ENCODE peak calls at places on chromosomes 1 and 21, in nine cellular contexts. R, J, F, T, E, Q, N, Y and S are unnamed samples.

GRCh38 chr1:25628741-25629421 is 12.3 kb downstream of the MAN1C1 start:
- DNase-seq in R (no peak), J (no peak), F (no peak), T (no peak), E (no peak), Q (no peak), N (no peak), Y (no peak), S (no peak)

GRCh38 chr1:60848583-60849188 is 233.7 kb upstream of the NFIA start:
- DNase-seq in R (no peak), J (peak; percentile 6), F (peak; percentile 75), T (peak; percentile 12), E (no peak), Q (no peak), N (no peak), Y (peak; percentile 48), S (no peak)

GRCh38 chr1:39332828-39333227 is 128.3 kb downstream of the MACF1 start:
- DNase-seq in R (no peak), J (no peak), F (no peak), T (no peak), E (no peak), Q (no peak), N (no peak), Y (no peak), S (no peak)

GRCh38 chr1:159200759-159201158 is 3.9 kb upstream of the ACKR1 start:
- DNase-seq in R (no peak), J (no peak), F (no peak), T (no peak), E (no peak), Q (no peak), N (no peak), Y (no peak), S (no peak)

GRCh38 chr1:33459766-33460543 is 12.5 kb upstream of the ZSCAN20 start:
- DNase-seq in R (no peak), J (no peak), F (no peak), T (no peak), E (no peak), Q (no peak), N (no peak), Y (no peak), S (no peak)

GRCh38 chr1:94362466-94363058 is 55.6 kb upstream of the ABCD3 start:
- DNase-seq in R (no peak), J (no peak), F (peak; percentile 72), T (no peak), E (no peak), Q (no peak), N (no peak), Y (no peak), S (no peak)

GRCh38 chr1:200373811-200374231 is 36.0 kb downstream of the ZNF281 start:
- DNase-seq in R (no peak), J (no peak), F (no peak), T (no peak), E (peak; percentile 37), Q (no peak), N (no peak), Y (peak; percentile 66), S (no peak)

GRCh38 chr21:44639331-44639655 is 2.1 kb downstream of the KRTAP10-10 start:
- DNase-seq in R (no peak), J (no peak), F (no peak), T (no peak), E (no peak), Q (no peak), N (no peak), Y (no peak), S (no peak)

GRCh38 chr1:55727010-55727409 is 511.8 kb upstream of the USP24 start:
- DNase-seq in R (no peak), J (no peak), F (peak; percentile 65), T (peak; percentile 66), E (no peak), Q (no peak), N (no peak), Y (no peak), S (no peak)

GRCh38 chr1:156104065-156104810 is 10.3 kb upstream of the LMNA start:
- DNase-seq in R (peak; percentile 91), J (peak; percentile 73), F (peak; percentile 94), T (peak; percentile 73), E (peak; percentile 75), Q (no peak), N (peak; percentile 77), Y (peak; percentile 74), S (no peak)

GRCh38 chr1:41800237-41800902 is 118.4 kb downstream of the HIVEP3 start:
- DNase-seq in R (no peak), J (no peak), F (no peak), T (no peak), E (no peak), Q (no peak), N (no peak), Y (no peak), S (no peak)

GRCh38 chr1:76303348-76303712 is 228.8 kb downstream of the ST6GALNAC3 start:
- DNase-seq in R (no peak), J (peak; percentile 77), F (no peak), T (no peak), E (no peak), Q (no peak), N (peak; percentile 88), Y (no peak), S (no peak)

GRCh38 chr1:234608026-234608719 is 1.8 kb downstream of the IRF2BP2 start:
- DNase-seq in R (peak; percentile 91), J (peak; percentile 76), F (peak; percentile 95), T (peak; percentile 91), E (peak; percentile 66), Q (peak; percentile 57), N (peak; percentile 40), Y (peak; percentile 84), S (peak; percentile 71)

GRCh38 chr1:46466477-46467182 is 23.0 kb upstream of the DMBX1 start:
- DNase-seq in R (no peak), J (no peak), F (no peak), T (peak; percentile 16), E (peak; percentile 96), Q (no peak), N (no peak), Y (peak; percentile 88), S (no peak)